ENCODE peak calls at places on chromosome 14, in six cellular contexts. I, W, V, F, D and N are unnamed samples.

GRCh38 chr14:61470261-61470953 is 149.0 kb downstream of the PRKCH start:
- DNase-seq in W (peak), I (peak), D (peak), V (peak), F (no peak), N (peak)

GRCh38 chr14:56081139-56081538 is 37.1 kb upstream of the PELI2 start:
- DNase-seq in D (no peak), F (no peak), I (no peak), V (no peak), W (no peak), N (no peak)

GRCh38 chr14:55450124-55450523 is 9.7 kb upstream of the TBPL2 start:
- DNase-seq in I (no peak), F (no peak), V (no peak), D (no peak), W (no peak), N (no peak)

GRCh38 chr14:101364503-101365328 is 196.6 kb upstream of the DIO3 start:
- DNase-seq in I (no peak), V (peak), F (peak), W (no peak), D (no peak), N (no peak)

GRCh38 chr14:53035336-53035735 is 84.5 kb upstream of the FERMT2 start:
- DNase-seq in W (no peak), I (no peak), F (no peak), V (no peak), D (no peak), N (no peak)

GRCh38 chr14:54589076-54589475 is 22.1 kb downstream of the SAMD4A start:
- DNase-seq in I (no peak), D (no peak), F (no peak), W (peak), V (no peak), N (no peak)

GRCh38 chr14:24403294-24404013 is 4.7 kb downstream of the NYNRIN start:
- DNase-seq in D (peak), I (peak), V (no peak), F (peak), W (peak), N (no peak)

GRCh38 chr14:74459289-74459946 is 33.4 kb upstream of the SYNDIG1L start:
- DNase-seq in D (peak), W (peak), I (peak), V (peak), F (no peak), N (peak)

GRCh38 chr14:59664741-59665140 is 88.1 kb upstream of the CCDC175 start:
- DNase-seq in V (no peak), D (peak), F (no peak), W (peak), I (no peak), N (peak)

GRCh38 chr14:104732355-104732804 is 8.4 kb downstream of the ADSS1 start:
- DNase-seq in W (peak), V (no peak), F (peak), D (no peak), I (no peak), N (no peak)

GRCh38 chr14:70665448-70666363 is 24.0 kb downstream of the TTC9 start:
- DNase-seq in W (peak), I (no peak), D (no peak), V (peak), F (peak), N (no peak)

GRCh38 chr14:37708481-37708880 is 113.1 kb downstream of the TTC6 start:
- DNase-seq in D (no peak), I (no peak), V (no peak), W (no peak), F (no peak), N (peak)

GRCh38 chr14:37707716-37708115 is 112.3 kb downstream of the TTC6 start:
- DNase-seq in V (no peak), F (no peak), W (peak), D (no peak), I (no peak), N (no peak)

GRCh38 chr14:37709419-37710195 is 114.2 kb downstream of the TTC6 start:
- DNase-seq in F (no peak), I (peak), D (peak), V (no peak), W (peak), N (peak)

GRCh38 chr14:37711499-37712475 is 116.4 kb downstream of the TTC6 start:
- DNase-seq in I (no peak), V (no peak), W (no peak), D (no peak), F (no peak), N (no peak)

DNA sequence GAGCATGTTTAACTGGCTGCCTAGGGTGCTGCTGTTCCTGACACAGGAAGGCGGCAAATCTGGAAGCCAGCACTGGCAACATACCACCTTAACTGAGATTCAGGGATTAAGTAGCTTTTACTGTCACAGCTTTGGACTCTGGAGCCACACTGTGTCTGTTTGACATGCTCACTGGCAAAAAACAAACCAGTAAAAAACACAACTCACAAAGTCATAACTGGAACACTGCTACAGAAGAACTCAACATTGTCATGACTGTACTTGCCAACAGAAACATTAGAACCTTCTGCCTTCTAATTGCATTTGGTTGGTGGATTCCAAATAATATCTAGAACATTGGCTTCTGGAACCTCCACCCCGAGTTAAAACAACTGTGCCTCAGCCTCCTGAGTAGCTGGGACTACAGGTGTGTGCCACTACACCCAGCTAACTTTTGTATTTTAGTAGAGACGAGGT is 117.6 kb downstream of the TTC6 start:
- DNase-seq in I (no peak), D (no peak), V (no peak), W (peak), F (no peak), N (no peak)
- TF ChIP-seq CTCF in I (no peak), D (no peak), V (no peak), W (no peak), F (no peak), N (no peak)

GRCh38 chr14:22526744-22527143 is 62.3 kb downstream of the DAD1 start:
- DNase-seq in W (no peak), F (no peak), D (no peak), I (no peak), V (no peak), N (no peak)

GRCh38 chr14:22524784-22525161 is 64.3 kb downstream of the DAD1 start:
- DNase-seq in D (no peak), F (no peak), W (peak), V (no peak), I (no peak), N (no peak)

GRCh38 chr14:22524105-22524783 is 64.8 kb downstream of the DAD1 start:
- DNase-seq in V (no peak), I (no peak), F (no peak), W (no peak), D (no peak), N (no peak)

GRCh38 chr14:22523283-22523682 is 65.7 kb downstream of the DAD1 start:
- DNase-seq in I (no peak), W (no peak), F (no peak), D (no peak), V (no peak), N (no peak)

DNA sequence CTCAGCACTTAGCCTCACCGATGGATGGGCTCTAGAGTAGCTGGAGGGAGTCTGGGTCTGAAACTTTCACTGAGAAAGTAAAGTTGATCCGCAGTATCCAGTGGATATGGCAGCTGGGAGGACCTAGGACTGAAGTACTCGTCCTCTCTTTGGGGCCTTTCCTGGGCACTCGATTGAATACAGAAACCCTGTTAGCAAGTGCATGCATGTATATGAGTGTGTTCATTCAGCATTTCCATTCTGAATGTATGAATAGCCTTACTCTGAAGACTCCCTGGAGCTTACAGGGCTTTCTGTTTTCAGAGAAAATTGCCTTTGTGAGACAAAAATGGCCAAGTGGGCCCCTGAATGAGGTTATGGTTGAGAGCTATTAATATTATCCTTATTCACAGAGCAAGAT is 62.8 kb downstream of the DAD1 start:
- DNase-seq in F (no peak), W (no peak), I (no peak), D (no peak), V (no peak), N (no peak)
- H3K4me3 ChIP-seq in F (no peak), W (no peak), I (no peak), D (no peak), V (no peak), N (no peak)

GRCh38 chr14:90905531-90905930 is 89.3 kb upstream of the TTC7B start:
- DNase-seq in I (no peak), V (no peak), F (no peak), D (no peak), W (no peak), N (no peak)

GRCh38 chr14:90907178-90907577 is 90.9 kb upstream of the TTC7B start:
- DNase-seq in D (no peak), I (no peak), W (no peak), F (no peak), V (no peak), N (no peak)

GRCh38 chr14:90900712-90901111 is 84.5 kb upstream of the TTC7B start:
- DNase-seq in I (peak), W (no peak), D (peak), V (no peak), F (no peak), N (peak)

GRCh38 chr14:90903101-90903500 is 86.9 kb upstream of the TTC7B start:
- DNase-seq in I (peak), W (peak), F (peak), V (peak), D (peak), N (peak)
- TF ChIP-seq CTCF in I (peak), W (peak), F (peak), V (peak), D (peak), N (peak)

DNA sequence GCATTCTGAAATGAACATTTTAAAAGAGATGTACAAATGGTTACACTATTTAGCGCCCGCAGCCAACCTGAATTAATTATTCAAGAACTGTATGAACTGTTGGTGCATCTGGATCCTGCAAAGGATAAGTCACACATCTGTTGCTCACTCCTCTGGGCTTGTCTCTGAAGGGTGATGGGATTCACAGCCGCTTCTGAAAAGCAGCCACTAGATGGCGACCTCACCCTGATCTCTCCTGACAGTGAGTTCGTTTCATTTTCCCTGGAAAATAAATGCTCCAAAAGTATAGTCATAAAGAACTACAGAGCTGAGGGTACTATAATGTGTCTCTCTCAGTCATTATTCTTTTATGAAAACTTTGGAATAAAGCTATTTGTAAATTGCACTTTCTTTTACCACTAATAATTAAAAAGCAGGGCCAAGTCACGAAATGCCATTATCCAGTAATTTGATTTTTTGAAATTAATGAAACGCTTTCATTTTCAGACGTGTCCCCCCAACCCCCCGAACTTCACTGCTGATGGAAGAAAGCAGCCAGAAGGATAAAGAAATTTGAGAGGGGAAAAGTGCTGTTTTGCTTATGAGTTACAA is 789.6 kb downstream of the NRXN3 start:
- DNase-seq in W (peak), V (peak), D (peak), I (peak), F (peak), N (peak)
- H3K4me3 ChIP-seq in W (no peak), V (no peak), D (no peak), I (no peak), F (no peak), N (no peak)